ENCODE peak calls at places on chromosomes 7 and 10, in four cellular contexts. R is K562, J is GM12878, G is SK-N-SH. X is an unnamed sample.

GRCh38 chr7:73831656-73832579 is 1.1 kb downstream of the CLDN4 start:
- DNase-seq in R (no peak), G (no peak), J (no peak), X (peak; percentile 58)

GRCh38 chr10:94239696-94240095 is 123.0 kb downstream of the NOC3L start:
- DNase-seq in R (no peak), J (no peak), G (no peak), X (no peak)

GRCh38 chr7:36192877-36193276 is 39.8 kb downstream of the EEPD1 start:
- DNase-seq in G (no peak), J (no peak), R (no peak), X (no peak)

GRCh38 chr7:120180221-120180620 is 92.8 kb upstream of the KCND2 start:
- DNase-seq in J (no peak), R (no peak), G (no peak), X (no peak)

GRCh38 chr10:125130260-125130659 is 30.1 kb downstream of the CTBP2 start:
- DNase-seq in G (no peak), R (no peak), J (no peak), X (no peak)

GRCh38 chr7:24572421-24573007 is 738 bp upstream of the PALS2 start:
- DNase-seq in R (peak; percentile 19), G (peak; percentile 54), J (no peak), X (peak; percentile 13)

GRCh38 chr10:99984635-99985034 is 25.1 kb downstream of the DNMBP start:
- DNase-seq in G (no peak), J (no peak), R (no peak), X (no peak)

GRCh38 chr10:78047314-78047891 is 13.7 kb downstream of the RPS24 start:
- DNase-seq in R (peak; percentile 79), G (peak; percentile 80), J (no peak), X (peak; percentile 79)

GRCh38 chr10:12937527-12937926 is 64.0 kb downstream of the CCDC3 start:
- DNase-seq in R (no peak), G (no peak), J (no peak), X (no peak)

GRCh38 chr10:131875501-131875900 is 25.3 kb upstream of the PPP2R2D start:
- DNase-seq in G (no peak), J (no peak), R (no peak), X (no peak)
- TF ChIP-seq NFIC in G (no peak), J (no peak), R (no peak), X (no peak)

GRCh38 chr7:30179016-30179436 is 44.2 kb downstream of the MTURN start:
- DNase-seq in G (no peak), J (peak; percentile 61), R (no peak), X (no peak)

GRCh38 chr7:30180718-30181117 is 45.9 kb downstream of the MTURN start:
- DNase-seq in J (no peak), G (no peak), R (no peak), X (no peak)

GRCh38 chr7:30176463-30177090 is 41.8 kb downstream of the MTURN start:
- DNase-seq in J (no peak), R (no peak), G (no peak), X (no peak)

GRCh38 chr7:30175171-30175570 is 40.4 kb downstream of the MTURN start:
- DNase-seq in R (no peak), G (no peak), J (no peak), X (no peak)

DNA sequence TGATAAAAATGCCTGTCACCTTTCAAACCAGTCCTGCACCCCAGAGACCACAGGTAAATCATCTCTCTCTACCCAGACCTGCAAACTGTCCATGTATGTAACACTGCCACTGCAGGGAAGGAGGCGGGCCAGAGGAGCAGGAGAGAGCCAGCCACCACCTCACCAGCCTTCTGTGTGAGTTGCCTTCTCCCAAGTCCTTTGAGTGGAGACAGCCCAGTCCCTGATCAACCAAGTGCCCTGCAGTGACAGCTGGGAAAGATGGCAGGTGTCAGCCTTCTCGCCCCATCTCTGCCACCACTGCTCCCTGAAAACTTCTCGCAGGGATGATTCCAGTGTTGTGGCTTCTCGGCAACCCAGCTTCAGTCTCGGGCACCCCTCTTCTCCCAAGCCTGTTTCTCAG is 42.4 kb downstream of the MTURN start:
- DNase-seq in G (no peak), R (no peak), J (no peak), X (no peak)
- TF ChIP-seq GABPA in G (no peak), R (no peak), J (no peak), X (no peak)

GRCh38 chr10:16777473-16778370 is 39.5 kb downstream of the RSU1 start:
- DNase-seq in R (peak; percentile 64), J (no peak), G (peak; percentile 65), X (peak; percentile 50)
- TF ChIP-seq NFIC in R (no peak), J (no peak), G (no peak), X (no peak)

DNA sequence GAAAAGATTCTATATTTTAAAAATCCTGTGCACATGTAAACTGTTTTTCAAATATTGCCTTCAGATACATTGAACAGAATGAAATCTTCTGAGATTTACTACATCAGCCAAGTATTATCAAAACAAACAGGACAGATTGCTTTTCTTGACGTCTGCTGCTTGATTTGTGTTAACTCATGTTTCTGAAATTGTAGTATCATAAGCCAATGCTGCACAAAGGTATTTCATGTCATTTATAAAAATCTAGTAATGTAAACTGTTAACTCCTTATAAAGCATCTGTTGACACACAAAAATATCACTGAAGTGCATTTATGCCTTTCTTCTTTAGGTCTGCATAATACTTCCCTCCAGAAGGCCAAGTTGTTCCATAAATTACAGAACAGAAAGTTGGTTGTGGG is 28.3 kb downstream of the CAV1 start:
- DNase-seq in R (no peak), G (no peak), J (no peak), X (no peak)
- TF ChIP-seq GABPA in R (no peak), G (no peak), J (no peak), X (no peak)

GRCh38 chr7:103391976-103392375 is 44.5 kb downstream of the PSMC2 start:
- DNase-seq in R (no peak), J (no peak), G (no peak), X (no peak)

GRCh38 chr7:103387267-103387666 is 39.8 kb downstream of the PSMC2 start:
- DNase-seq in R (no peak), J (no peak), G (no peak), X (no peak)

GRCh38 chr7:103389263-103389662 is 41.8 kb downstream of the PSMC2 start:
- DNase-seq in G (no peak), R (no peak), J (no peak), X (peak; percentile 19)

GRCh38 chr7:103391150-103391549 is 43.7 kb downstream of the PSMC2 start:
- DNase-seq in J (no peak), R (no peak), G (no peak), X (peak; percentile 31)

DNA sequence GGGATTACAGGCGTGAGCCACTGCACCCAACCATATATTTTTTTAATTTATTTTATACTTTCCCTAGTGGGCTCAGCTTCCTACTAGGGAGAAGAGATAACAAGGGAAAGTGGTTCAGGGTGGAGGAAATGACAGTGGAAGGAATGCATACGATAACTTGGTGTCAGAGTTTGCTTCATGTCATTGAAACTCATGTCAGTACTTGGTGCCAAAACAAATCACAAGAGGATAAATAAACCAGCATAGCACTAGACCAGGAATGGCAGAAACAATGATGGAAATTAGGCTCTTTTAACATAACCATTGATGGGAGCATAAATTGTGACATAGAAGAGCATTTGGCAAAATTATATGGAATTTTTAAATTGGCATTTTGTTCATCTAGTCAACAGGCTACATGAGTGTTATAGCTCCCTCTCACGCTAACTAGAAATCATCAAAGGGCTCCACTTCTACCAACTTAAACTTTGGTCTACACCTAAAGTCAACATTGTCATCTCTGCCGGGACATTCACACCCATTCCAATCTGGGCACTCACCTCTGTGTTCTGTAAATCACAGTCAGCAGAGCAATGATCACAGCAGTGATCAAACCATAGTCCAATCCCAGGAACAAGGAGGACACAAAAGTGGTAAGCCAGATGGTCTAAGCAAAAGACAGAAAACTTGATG is 41.2 kb downstream of the PSMC2 start:
- DNase-seq in G (no peak), R (no peak), J (no peak), X (peak; percentile 93)
- TF ChIP-seq NFIC in G (no peak), R (no peak), J (no peak), X (peak; percentile 44)

DNA sequence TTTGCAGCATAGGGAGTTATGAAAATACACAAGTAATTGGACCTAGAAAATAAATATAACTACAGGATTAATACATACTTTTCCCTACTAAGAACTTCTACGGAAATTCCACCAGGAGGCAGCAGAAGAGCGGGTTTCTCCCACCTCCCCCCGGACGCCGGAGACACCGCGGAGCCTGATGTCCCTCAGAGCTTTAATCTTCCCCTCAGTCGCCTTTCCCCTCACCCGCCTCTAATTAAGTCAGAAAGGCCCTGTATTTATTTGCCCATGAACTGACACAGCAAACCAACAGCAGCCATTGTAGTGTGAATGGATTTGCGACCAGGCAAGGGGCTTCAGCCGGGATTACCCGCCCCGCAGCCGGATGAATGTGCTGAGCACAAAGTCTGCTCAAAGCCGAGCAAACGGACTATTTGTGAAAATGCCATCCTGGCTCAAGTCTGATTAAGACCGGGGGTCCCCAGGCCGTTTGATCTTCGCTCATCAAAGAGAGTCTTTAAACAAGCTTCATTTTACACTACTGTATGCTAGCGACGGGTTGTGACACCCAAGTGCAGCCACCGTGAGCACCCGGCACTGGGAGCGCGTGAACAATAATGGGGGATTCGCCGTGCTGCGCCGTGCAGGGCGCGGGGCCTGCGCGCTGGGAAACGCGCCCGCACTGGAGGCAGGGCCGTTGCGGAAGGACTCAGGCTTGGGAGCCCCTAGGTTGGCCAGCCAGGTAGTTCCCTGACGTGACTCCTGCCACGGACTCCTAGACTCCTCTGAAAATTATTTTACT is 5.6 kb upstream of the DKK1 start:
- DNase-seq in R (no peak), G (peak; percentile 88), J (no peak), X (peak; percentile 72)
- TF ChIP-seq GABPA in R (no peak), G (no peak), J (no peak), X (no peak)

GRCh38 chr10:8180756-8181155 is 126.3 kb downstream of the GATA3 start:
- DNase-seq in R (no peak), G (peak; percentile 12), J (no peak), X (no peak)
- TF ChIP-seq NFIC in R (no peak), G (no peak), J (no peak), X (no peak)

DNA sequence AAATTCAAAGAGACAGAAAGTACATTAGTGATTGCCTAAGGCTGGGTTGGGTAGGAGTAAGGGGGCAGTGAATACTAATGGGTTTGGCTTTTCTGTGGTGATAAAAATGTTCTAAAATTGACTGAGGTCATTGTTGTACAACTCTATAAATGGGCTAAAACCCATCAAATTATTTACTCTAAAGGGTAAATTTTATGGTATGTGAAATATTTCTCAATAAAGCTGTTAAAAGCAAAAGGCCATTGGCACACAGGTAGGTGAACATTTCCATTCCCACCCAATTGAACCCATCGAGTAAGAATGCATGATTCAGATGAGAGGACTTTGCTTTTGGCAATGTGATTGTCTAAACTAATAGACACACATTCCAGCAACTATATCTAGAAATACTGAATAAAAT is 579.4 kb downstream of the GATA3 start:
- DNase-seq in G (no peak), J (no peak), R (no peak), X (no peak)
- TF ChIP-seq GABPA in G (no peak), J (no peak), R (no peak), X (no peak)